ENCODE peak calls at places on chromosomes 3 and 15, in seven cellular contexts. L is ovary, T is heart left ventricle, G is A549, F is H54, S is GM12891, B is lower leg skin. O is an unnamed sample.

GRCh38 chr3:36124118-36124796 is 256.0 kb upstream of the STAC start:
- DNase-seq in L (no peak), T (no peak), G (peak), F (peak), S (no peak), B (no peak), O (peak)

GRCh38 chr15:40217166-40217785 is 21.6 kb upstream of the PAK6 start:
- DNase-seq in L (no peak), T (no peak), G (peak), F (no peak), S (no peak), B (no peak), O (peak)

GRCh38 chr3:160851629-160852210 is 95.7 kb downstream of the PPM1L start:
- DNase-seq in L (no peak), T (no peak), G (no peak), F (no peak), S (no peak), B (no peak), O (no peak)

GRCh38 chr15:64807051-64807749 is 18.2 kb downstream of the PIF1 start:
- DNase-seq in L (no peak), T (no peak), G (no peak), F (no peak), S (no peak), B (no peak), O (no peak)

GRCh38 chr3:149247929-149248691 is 26.5 kb upstream of the CP start:
- DNase-seq in L (no peak), T (no peak), G (no peak), F (no peak), S (no peak), B (no peak), O (no peak)

GRCh38 chr3:45566205-45566604 is 28.3 kb upstream of the LIMD1 start:
- DNase-seq in L (no peak), T (no peak), G (no peak), F (no peak), S (no peak), B (peak), O (no peak)

GRCh38 chr3:21506061-21506460 is 244.9 kb downstream of the ZNF385D start:
- DNase-seq in L (no peak), T (no peak), G (no peak), F (no peak), S (no peak), B (no peak), O (no peak)

GRCh38 chr3:194740859-194741486 is 55.3 kb downstream of the FAM43A start:
- DNase-seq in L (no peak), T (no peak), G (peak), F (peak), S (no peak), B (no peak), O (no peak)

GRCh38 chr3:3023106-3023505 is 87.1 kb downstream of the IL5RA start:
- DNase-seq in L (no peak), T (no peak), G (no peak), F (no peak), S (no peak), B (no peak), O (no peak)

GRCh38 chr15:73617310-73617709 is 15.9 kb downstream of the NPTN start:
- DNase-seq in L (no peak), T (no peak), G (no peak), F (no peak), S (no peak), B (no peak), O (no peak)

GRCh38 chr3:64627471-64628321 is 60.1 kb downstream of the ADAMTS9 start:
- DNase-seq in L (no peak), T (no peak), G (peak), F (no peak), S (no peak), B (no peak), O (no peak)

GRCh38 chr3:53766706-53767105 is 79.5 kb downstream of the CHDH start:
- DNase-seq in L (no peak), T (no peak), G (no peak), F (no peak), S (no peak), B (no peak), O (no peak)

GRCh38 chr15:58981808-58982475 is 5.5 kb upstream of the RNF111 start:
- DNase-seq in L (no peak), T (no peak), G (no peak), F (no peak), S (no peak), B (no peak), O (no peak)

GRCh38 chr3:69008980-69009379 is 4.5 kb downstream of the EOGT start:
- DNase-seq in L (no peak), T (no peak), G (no peak), F (no peak), S (no peak), B (no peak), O (no peak)

GRCh38 chr3:37912052-37912733 is 50.5 kb downstream of the CTDSPL start:
- DNase-seq in L (peak), T (no peak), G (no peak), F (no peak), S (no peak), B (peak), O (no peak)

GRCh38 chr3:168241156-168241555 is 145.4 kb upstream of the GOLIM4 start:
- DNase-seq in L (no peak), T (no peak), G (no peak), F (no peak), S (no peak), B (no peak), O (no peak)

GRCh38 chr15:77493324-77493907 is 72.7 kb downstream of the HMG20A start:
- DNase-seq in L (no peak), T (no peak), G (no peak), F (no peak), S (no peak), B (no peak), O (no peak)

GRCh38 chr3:143070977-143071551 is 48.5 kb upstream of the CHST2 start:
- DNase-seq in L (no peak), T (no peak), G (peak), F (no peak), S (no peak), B (no peak), O (no peak)

GRCh38 chr15:100790786-100791265 is 88.8 kb upstream of the ALDH1A3 start:
- DNase-seq in L (no peak), T (no peak), G (no peak), F (no peak), S (no peak), B (peak), O (no peak)

GRCh38 chr15:52651114-52651513 is 28.1 kb downstream of the ATOSA start:
- DNase-seq in L (no peak), T (no peak), G (no peak), F (no peak), S (no peak), B (no peak), O (no peak)

GRCh38 chr15:36831915-36832310 is 252.5 kb downstream of the CDIN1 start:
- DNase-seq in L (no peak), T (no peak), G (no peak), F (peak), S (no peak), B (no peak), O (no peak)

GRCh38 chr3:71728632-71729342 is 3.6 kb upstream of the EIF4E3 start:
- DNase-seq in L (no peak), T (no peak), G (peak), F (no peak), S (no peak), B (no peak), O (no peak)

GRCh38 chr3:143538577-143538981 is 309.7 kb downstream of the SLC9A9 start:
- DNase-seq in L (no peak), T (no peak), G (no peak), F (no peak), S (no peak), B (no peak), O (no peak)

GRCh38 chr3:43620953-43621405 is 832 bp downstream of the ANO10 start:
- DNase-seq in L (no peak), T (no peak), G (no peak), F (no peak), S (no peak), B (no peak), O (no peak)

GRCh38 chr3:43624619-43625305 is 3.0 kb upstream of the ANO10 start:
- DNase-seq in L (no peak), T (no peak), G (no peak), F (no peak), S (no peak), B (no peak), O (no peak)

GRCh38 chr3:43619593-43619992 is 2.2 kb downstream of the ANO10 start:
- DNase-seq in L (no peak), T (no peak), G (no peak), F (no peak), S (no peak), B (no peak), O (no peak)

GRCh38 chr3:43621406-43621973 is 321 bp downstream of the ANO10 start:
- DNase-seq in L (no peak), T (no peak), G (no peak), F (no peak), S (no peak), B (peak), O (peak)

GRCh38 chr3:43621974-43622739 is at the start of gene ANO10:
- DNase-seq in L (peak), T (peak), G (peak), F (peak), S (peak), B (peak), O (peak)
- TF ChIP-seq POLR2A in L (peak), T (no peak), G (peak), F (peak), S (no peak), B (no peak), O (peak)

GRCh38 chr15:42920281-42921048 is at the start of gene TTBK2:
- DNase-seq in L (peak), T (peak), G (peak), F (peak), S (peak), B (peak), O (peak)
- TF ChIP-seq POLR2A in L (peak), T (peak), G (peak), F (peak), S (no peak), B (no peak), O (no peak)

GRCh38 chr3:48962939-48963338 is 27.1 kb upstream of the P4HTM start:
- DNase-seq in L (no peak), T (no peak), G (no peak), F (no peak), S (no peak), B (peak), O (no peak)

GRCh38 chr3:48963591-48963990 is 26.4 kb upstream of the P4HTM start:
- DNase-seq in L (no peak), T (no peak), G (no peak), F (no peak), S (no peak), B (no peak), O (no peak)

GRCh38 chr3:48966876-48967361 is 23.1 kb upstream of the P4HTM start:
- DNase-seq in L (peak), T (no peak), G (no peak), F (no peak), S (no peak), B (peak), O (peak)

GRCh38 chr3:48962340-48962739 is 27.7 kb upstream of the P4HTM start:
- DNase-seq in L (no peak), T (no peak), G (no peak), F (no peak), S (no peak), B (no peak), O (no peak)

DNA sequence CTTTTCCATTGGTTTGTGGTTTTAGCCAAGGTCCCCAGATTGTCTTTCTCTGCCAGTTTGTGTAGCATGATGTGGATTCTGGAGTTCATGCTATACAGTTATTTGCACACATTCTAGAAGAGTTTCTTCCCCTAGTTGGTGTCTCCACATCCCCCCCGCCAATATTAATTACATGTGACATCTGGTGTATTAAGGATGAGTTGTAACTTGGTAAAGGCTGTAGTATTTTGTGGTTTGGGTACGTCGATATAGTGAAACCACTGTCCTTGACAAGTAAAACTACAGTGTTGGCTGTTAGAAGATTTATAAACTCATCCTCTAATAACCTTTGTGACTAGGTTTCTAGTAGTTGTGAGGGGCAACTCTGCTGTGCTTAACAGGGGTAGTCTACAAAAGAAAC is 23.7 kb upstream of the P4HTM start:
- DNase-seq in L (no peak), T (no peak), G (no peak), F (no peak), S (no peak), B (no peak), O (peak)
- TF ChIP-seq POLR2A in L (no peak), T (no peak), G (no peak), F (no peak), S (no peak), B (no peak), O (no peak)

GRCh38 chr15:41507820-41508290 is 5.8 kb downstream of the LTK start:
- DNase-seq in L (no peak), T (peak), G (no peak), F (no peak), S (no peak), B (no peak), O (peak)
- TF ChIP-seq POLR2A in L (no peak), T (no peak), G (no peak), F (no peak), S (no peak), B (no peak), O (no peak)

GRCh38 chr15:70703066-70703465 is 60.3 kb downstream of the UACA start:
- DNase-seq in L (no peak), T (no peak), G (no peak), F (no peak), S (no peak), B (no peak), O (no peak)
- TF ChIP-seq POLR2A in L (no peak), T (no peak), G (no peak), F (no peak), S (no peak), B (no peak), O (no peak)

GRCh38 chr3:107524214-107525100 is 1.7 kb downstream of the BBX start:
- DNase-seq in L (peak), T (peak), G (peak), F (peak), S (peak), B (peak), O (peak)

GRCh38 chr3:107525954-107526305 is 3.2 kb downstream of the BBX start:
- DNase-seq in L (no peak), T (no peak), G (no peak), F (no peak), S (no peak), B (no peak), O (no peak)

GRCh38 chr3:107523361-107524213 is 825 bp downstream of the BBX start:
- DNase-seq in L (peak), T (peak), G (peak), F (peak), S (peak), B (peak), O (peak)

GRCh38 chr3:107522510-107523360 is at the start of gene BBX:
- DNase-seq in L (peak), T (peak), G (peak), F (peak), S (peak), B (peak), O (peak)

GRCh38 chr3:107525101-107525953 is 2.6 kb downstream of the BBX start:
- DNase-seq in L (peak), T (peak), G (peak), F (peak), S (peak), B (peak), O (peak)
- TF ChIP-seq POLR2A in L (no peak), T (no peak), G (no peak), F (peak), S (no peak), B (no peak), O (no peak)

DNA sequence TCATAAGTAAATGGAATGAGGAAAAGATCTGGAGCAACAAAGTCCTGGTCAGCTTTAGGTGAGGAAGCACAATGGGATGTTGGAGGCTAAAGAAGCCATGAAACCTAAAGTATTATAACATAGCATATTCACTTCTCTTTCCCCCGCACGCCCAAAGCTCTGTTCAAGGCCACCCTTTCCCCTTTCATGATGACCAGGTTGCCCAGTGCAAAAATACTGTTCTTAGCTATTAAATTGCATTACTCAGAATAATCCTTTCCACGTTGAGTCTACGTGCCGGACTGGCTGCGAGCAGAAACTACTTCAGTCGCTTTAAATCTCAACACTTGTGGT is 589 bp upstream of the MAPKBP1 start:
- DNase-seq in L (no peak), T (no peak), G (no peak), F (no peak), S (no peak), B (no peak), O (no peak)
- TF ChIP-seq POLR2A in L (no peak), T (no peak), G (no peak), F (no peak), S (peak), B (no peak), O (no peak)

GRCh38 chr15:57706405-57707209 is at the start of gene POLR2M:
- DNase-seq in L (peak), T (peak), G (peak), F (peak), S (peak), B (peak), O (peak)
- TF ChIP-seq POLR2A in L (peak), T (no peak), G (peak), F (peak), S (peak), B (no peak), O (no peak)

DNA sequence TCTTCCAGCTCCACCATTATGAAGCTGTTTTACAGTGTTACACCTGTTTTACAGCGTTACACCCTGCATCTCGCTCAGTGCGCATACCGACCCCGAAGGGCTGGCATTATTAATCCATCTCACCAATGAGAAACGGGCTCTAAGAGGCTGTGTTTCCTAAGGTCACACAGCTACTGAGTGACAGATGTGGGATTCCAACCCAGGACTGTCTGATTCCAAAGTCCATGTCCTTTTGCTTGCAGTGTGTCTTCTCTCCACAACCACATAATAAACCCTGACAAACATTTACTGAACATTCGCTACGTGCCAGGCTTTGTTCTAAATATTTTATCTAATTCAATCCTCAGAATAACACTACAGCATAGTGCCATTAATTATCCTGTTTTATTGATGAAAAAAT is 79.1 kb downstream of the RAB11A start:
- DNase-seq in L (no peak), T (no peak), G (no peak), F (no peak), S (no peak), B (no peak), O (no peak)
- TF ChIP-seq POLR2A in L (no peak), T (no peak), G (no peak), F (no peak), S (no peak), B (no peak), O (no peak)